ENCODE peak calls at places on chromosomes 16 and 17, in four cellular contexts. R is tibial nerve, Y is sigmoid colon, O is stomach. Z is an unnamed sample.
A peak's percentile ranks its signal among the peaks of the same experiment; 100 is the strongest.

GRCh38 chr17:50177983-50178834 is 12.4 kb downstream of the SGCA start:
- DNase-seq in O (peak; percentile 79), R (peak; percentile 43), Y (peak; percentile 95), Z (no peak)

GRCh38 chr16:72673118-72673517 is 374.8 kb downstream of the ZFHX3 start:
- DNase-seq in O (no peak), Y (no peak), R (no peak), Z (no peak)

GRCh38 chr16:81445143-81445922 is 725 bp downstream of the CMIP start:
- DNase-seq in O (peak; percentile 58), Y (peak; percentile 78), R (no peak), Z (no peak)

GRCh38 chr17:79294459-79295071 is 219.9 kb downstream of the ENGASE start:
- DNase-seq in Y (no peak), R (no peak), O (peak; percentile 57), Z (no peak)

GRCh38 chr17:17938388-17939107 is 33.7 kb downstream of the TOM1L2 start:
- DNase-seq in Y (no peak), O (no peak), R (no peak), Z (no peak)

GRCh38 chr16:31458073-31458834 is 1.0 kb upstream of the ARMC5 start:
- DNase-seq in O (peak; percentile 57), R (no peak), Y (peak; percentile 78), Z (no peak)

GRCh38 chr17:13114601-13115024 is 96.8 kb upstream of the ELAC2 start:
- DNase-seq in R (no peak), O (peak; percentile 47), Y (no peak), Z (no peak)

GRCh38 chr16:79599256-79599836 is 1.2 kb downstream of the MAF start:
- DNase-seq in R (no peak), Y (peak; percentile 66), O (no peak), Z (peak; percentile 68)

GRCh38 chr16:89314357-89314756 is 96.9 kb downstream of the ZNF778 start:
- DNase-seq in Y (no peak), O (no peak), R (no peak), Z (no peak)

DNA sequence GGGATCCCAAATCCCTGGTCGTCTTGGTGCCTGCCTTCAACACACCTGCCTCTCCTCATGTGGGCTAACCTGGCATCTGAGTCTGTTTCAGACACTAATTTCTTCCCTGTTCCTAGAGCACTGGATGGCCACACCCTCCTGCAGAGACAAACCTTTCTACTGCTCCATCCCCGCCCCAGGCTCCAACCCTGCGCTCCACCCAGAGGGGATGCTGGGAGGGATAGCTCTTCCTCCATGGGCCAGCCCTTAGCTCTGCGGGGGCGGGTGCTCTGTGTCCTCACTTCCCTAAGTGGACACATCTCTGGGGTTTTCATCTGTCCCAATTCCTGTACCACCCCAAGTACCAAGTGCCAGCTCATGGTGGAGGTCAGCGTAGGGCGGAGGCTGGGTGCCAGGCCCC is 11.0 kb upstream of the CRISPLD2 start:
- DNase-seq in R (peak; percentile 1), O (no peak), Y (no peak), Z (no peak)
- H3K27ac ChIP-seq in R (no peak overlapping the region), O (no peak overlapping the region), Y (no peak overlapping the region), Z (no peak overlapping the region)

DNA sequence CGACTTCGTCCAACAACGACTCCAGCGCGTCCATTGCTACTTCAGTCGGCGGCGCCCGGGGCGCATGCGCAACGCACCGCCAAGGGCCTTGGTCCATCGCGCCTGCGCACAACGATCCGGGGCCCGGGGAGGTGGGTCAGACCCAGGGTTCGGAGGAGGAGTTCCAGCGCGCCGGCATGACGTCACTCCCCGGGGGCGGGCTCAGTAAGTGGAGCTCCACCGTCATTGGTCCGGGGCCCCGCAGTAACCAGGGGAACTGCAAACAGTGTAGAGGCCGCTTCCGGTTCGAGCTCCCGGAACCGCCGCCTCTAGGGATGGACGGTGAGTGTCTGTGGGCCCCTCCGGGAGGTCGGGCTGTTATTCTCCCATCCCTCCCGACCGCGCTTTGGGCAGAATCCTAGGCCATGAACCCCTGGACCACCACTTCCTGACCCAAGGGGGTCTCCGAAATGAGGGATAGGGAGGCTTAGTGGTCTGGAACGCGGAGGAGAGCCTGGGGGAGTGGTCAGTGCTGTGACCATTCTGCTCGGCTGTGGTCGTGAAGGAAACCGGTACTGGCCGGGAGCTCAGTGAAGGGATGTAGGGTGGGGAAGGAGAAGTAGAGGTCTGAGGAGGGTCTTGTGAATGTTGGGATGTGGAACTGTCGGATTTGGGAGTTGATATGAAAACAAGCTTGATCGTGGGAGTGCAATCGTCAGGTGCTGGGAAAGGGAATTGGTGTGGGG is at the start of the genes GTF3C1 and KATNIP:
- DNase-seq in R (peak; percentile 100), Y (peak; percentile 100), O (peak; percentile 100), Z (peak; percentile 100)
- TF ChIP-seq EP300 in R (peak; percentile 86), Y (no peak), O (peak; percentile 45), Z (no peak)

GRCh38 chr17:14316131-14316854 is 15.4 kb downstream of the HS3ST3B1 start:
- DNase-seq in O (no peak), Y (no peak), R (no peak), Z (no peak)

GRCh38 chr17:14317383-14317782 is 16.5 kb downstream of the HS3ST3B1 start:
- DNase-seq in R (no peak), O (no peak), Y (no peak), Z (no peak)

GRCh38 chr17:14318906-14319205 is 18.0 kb downstream of the HS3ST3B1 start:
- DNase-seq in Y (no peak), O (no peak), R (no peak), Z (no peak)

GRCh38 chr17:14320098-14320497 is 19.2 kb downstream of the HS3ST3B1 start:
- DNase-seq in Y (no peak), O (no peak), R (no peak), Z (no peak)

DNA sequence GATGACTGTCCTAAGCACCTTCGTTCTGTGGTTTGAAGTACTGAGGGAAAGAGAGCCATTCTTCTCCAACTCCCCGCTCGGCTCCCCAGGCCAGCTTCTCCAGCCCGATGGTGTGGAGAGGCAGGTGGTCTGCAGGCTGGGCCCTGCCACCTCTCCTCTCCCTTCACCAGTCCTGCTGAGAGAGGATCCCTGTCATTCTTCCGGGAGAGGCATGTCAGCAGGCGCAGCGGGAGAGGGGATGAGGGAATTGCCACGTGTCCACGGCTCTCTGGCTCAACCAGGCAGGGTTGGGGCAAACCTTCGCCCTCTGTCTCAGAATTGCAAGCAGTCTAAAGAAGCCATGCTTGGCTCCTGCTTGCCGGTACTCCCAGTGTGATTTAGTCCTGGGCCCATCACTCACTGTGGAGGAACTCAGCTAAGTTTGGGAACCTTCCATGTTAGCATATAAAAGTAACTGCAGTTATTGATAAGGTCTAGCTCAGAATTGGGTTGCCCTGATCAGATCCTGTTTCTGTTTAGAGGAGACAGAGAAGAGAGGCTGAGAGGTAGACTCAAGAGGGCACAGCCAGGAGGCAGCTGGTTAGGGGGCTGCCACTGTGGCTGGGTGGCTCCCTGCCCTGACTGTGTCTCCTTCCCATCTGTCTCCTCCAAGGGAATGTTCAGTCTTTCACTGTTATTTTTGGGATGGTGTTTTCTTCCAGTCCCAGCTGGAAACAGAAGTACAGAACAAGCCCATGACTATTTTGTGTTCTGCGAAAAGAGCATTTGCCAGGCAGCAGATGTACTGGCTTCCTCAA is 17.4 kb downstream of the HS3ST3B1 start:
- DNase-seq in Y (no peak), O (no peak), R (no peak), Z (no peak)
- H3K27ac ChIP-seq in Y (no peak overlapping the region), O (no peak overlapping the region), R (no peak overlapping the region), Z (no peak overlapping the region)

GRCh38 chr17:47948706-47949196 is 7.4 kb downstream of the PNPO start:
- DNase-seq in Y (no peak), O (peak; percentile 84), R (no peak), Z (no peak)
- TF ChIP-seq EP300 in Y (no peak), O (no peak), R (no peak), Z (no peak)

DNA sequence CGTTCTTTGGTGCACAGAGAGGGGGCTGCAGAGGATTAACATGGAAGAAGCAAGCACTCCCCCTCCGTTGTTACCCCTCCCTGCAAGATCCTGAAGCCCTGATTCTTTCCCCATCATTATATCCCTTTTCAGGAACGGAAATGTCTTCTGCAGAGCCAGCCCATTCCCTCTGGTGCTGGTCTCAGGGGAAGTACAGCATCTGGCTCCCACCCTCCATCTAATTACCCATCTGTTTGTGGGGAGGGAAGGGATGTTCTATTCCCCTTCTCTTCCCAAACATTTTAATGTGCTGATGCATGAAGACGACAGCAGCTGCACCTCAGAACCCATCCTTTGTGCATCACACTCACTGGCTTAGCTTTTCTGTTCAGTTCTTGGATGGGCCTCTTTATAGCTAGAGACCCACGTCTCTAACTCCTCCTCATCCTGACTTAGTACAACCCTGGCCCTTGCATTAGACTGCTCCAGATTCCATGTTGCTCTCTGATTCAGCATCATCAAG is 367.2 kb downstream of the CDH13 start:
- DNase-seq in O (no peak), R (no peak), Y (no peak), Z (no peak)
- H3K27ac ChIP-seq in O (no peak overlapping the region), R (no peak overlapping the region), Y (no peak overlapping the region), Z (no peak overlapping the region)

Z was measured in suprapubic skin.